ENCODE peak calls at places on chromosome 4, in four cellular contexts. E, U, Z and Y are unnamed samples. For H3K4me1 and H3K9me3, the result is how much of the 10 kb centered on the place peaks cover.

GRCh38 chr4:178823673-178824072 is 1381.4 kb upstream of the AGA start:
- DNase-seq in E (no peak), U (no peak), Z (no peak), Y (no peak)

GRCh38 chr4:3834186-3834920 is 68.2 kb downstream of the ADRA2C start:
- DNase-seq in E (no peak), U (no peak), Z (no peak), Y (no peak)

GRCh38 chr4:164888096-164888495 is 11.1 kb downstream of the APELA start:
- DNase-seq in E (no peak), U (no peak), Z (peak), Y (no peak)

GRCh38 chr4:24118031-24118430 is 228.2 kb upstream of the PPARGC1A start:
- DNase-seq in E (no peak), U (no peak), Z (no peak), Y (no peak)

GRCh38 chr4:82275431-82276423 is 98.1 kb downstream of the HNRNPD start:
- DNase-seq in E (no peak), U (no peak), Z (peak), Y (no peak)

GRCh38 chr4:77036206-77036605 is 39.6 kb downstream of the CCNI start:
- DNase-seq in E (peak), U (no peak), Z (no peak), Y (no peak)

GRCh38 chr4:183455431-183456145 is 11.2 kb downstream of the CDKN2AIP start:
- DNase-seq in E (no peak), U (no peak), Z (no peak), Y (no peak)

GRCh38 chr4:56861365-56861764 is 39.9 kb upstream of the SPINK2 start:
- DNase-seq in E (no peak), U (no peak), Z (no peak), Y (no peak)

GRCh38 chr4:17511950-17512795 is at the start of gene QDPR:
- DNase-seq in E (peak), U (peak), Z (peak), Y (peak)

GRCh38 chr4:145828802-145829485 is 109.7 kb downstream of the ZNF827 start:
- DNase-seq in E (no peak), U (no peak), Z (no peak), Y (no peak)

DNA sequence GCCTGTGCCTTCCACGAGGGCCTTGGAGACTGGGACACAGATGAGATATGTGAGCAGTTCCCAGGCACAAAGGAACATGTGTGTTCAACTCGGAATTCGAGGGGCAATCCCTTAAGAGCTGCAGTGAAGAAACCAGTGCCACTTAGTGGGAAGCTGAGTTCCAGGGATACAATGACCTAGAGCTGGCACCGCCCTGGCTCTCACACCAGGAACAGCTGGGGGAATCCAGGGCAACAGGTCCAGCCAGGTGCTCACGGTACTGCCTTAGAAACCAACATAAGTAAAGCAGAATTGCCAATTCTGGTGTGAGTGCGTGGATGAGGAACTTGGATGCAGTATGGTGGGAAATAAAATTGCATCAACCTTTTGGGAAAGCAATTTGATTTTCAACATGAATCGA is 122.9 kb downstream of the AFAP1 start:
- DNase-seq in E (no peak), U (no peak), Z (no peak), Y (no peak)
- H3K4me1 ChIP-seq in E (under half), U (under half), Z (under half), Y (under half)

GRCh38 chr4:271492-272103 is 33.7 kb downstream of the ZNF732 start:
- DNase-seq in E (no peak), U (no peak), Z (no peak), Y (no peak)
- H3K9me3 ChIP-seq in E (half or more), U (half or more), Z (half or more), Y (under half)

DNA sequence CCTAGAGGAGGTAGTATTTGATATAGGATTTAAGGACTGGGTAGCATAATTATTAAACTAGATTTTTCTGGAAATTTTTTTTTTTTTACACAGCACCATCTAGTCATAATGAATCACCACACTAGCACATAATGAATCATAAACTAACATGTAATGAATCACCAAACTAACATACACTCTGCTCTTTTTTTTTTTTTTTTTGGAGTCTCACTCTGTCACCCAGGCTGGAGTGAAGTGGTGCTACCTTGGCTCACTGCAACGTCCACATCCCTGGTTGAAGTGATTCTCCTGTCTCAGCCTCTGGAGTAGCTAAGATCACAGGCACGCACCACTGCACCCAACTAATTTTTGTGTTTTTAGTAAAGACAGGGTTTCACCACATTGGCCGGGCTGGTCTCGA is 92.5 kb downstream of the FAM13A start:
- DNase-seq in E (peak), U (no peak), Z (no peak), Y (no peak)
- H3K4me1 ChIP-seq in E (under half), U (under half), Z (under half), Y (under half)

DNA sequence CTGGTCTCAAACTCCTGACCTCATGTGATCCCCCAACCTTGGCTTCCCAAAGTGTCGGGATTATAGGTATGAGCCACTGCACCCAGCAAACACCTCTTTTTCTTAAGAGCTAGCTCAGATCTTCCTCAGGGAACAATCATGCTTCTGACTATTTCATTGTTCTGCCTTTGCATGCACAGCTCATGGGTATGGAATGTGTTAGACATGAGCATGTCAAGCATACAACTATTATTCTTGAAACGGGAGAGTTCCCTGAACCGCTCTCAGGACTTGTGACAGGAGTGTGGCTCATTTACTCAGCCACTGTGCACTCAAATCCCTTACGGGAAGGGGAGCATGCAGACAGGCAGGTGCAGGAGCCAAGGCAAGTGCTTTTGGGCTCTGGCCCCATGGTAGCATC is 231.7 kb upstream of the TAPT1 start:
- DNase-seq in E (peak), U (no peak), Z (no peak), Y (no peak)
- H3K9me3 ChIP-seq in E (under half), U (under half), Z (under half), Y (under half)

DNA sequence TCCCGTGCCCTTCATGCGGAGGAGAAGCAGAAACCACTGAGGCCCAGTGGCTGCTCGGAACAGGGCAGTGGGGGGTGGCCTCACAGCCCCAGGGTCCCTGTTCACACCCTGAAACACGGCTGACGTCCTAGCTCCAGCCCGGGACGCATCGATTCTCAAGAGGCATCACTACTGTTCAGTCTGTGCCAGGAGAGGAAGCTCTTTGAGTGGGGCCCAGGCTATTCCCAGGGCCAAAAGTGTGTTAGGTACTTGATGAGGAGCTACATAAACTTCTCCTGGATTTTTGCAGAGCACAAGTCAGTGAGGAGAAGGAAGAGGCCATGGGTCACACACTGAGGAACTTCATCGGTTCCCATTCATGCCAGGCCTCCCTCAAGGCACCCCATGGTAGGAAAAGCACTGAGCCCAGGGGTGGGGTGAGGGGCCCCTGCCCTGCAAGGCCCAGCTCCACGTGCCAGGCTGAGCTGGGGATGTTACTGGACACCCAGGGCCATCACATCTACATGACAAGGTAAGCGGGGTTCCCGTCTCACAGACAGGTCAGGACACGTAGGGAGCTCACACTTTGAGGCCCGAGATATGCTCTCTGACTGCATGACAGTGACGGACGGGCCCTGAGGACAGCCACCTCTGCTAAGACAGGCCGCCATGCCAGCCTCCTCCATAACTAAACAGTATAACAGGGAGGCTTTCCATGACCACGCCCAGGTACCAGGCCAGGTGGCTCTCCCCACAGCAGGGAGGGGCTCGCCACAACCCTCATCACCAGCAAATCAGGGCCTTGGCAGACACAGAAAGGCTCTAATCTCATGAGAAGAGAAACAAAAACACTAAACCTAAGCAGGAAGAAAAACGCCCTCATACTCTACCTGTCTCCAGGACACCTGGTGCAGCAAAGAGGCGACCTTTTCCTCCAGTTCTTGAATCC is 12.4 kb downstream of the TNIP2 start:
- DNase-seq in E (no peak), U (no peak), Z (no peak), Y (no peak)
- H3K4me1 ChIP-seq in E (under half), U (under half), Z (under half), Y (under half)

DNA sequence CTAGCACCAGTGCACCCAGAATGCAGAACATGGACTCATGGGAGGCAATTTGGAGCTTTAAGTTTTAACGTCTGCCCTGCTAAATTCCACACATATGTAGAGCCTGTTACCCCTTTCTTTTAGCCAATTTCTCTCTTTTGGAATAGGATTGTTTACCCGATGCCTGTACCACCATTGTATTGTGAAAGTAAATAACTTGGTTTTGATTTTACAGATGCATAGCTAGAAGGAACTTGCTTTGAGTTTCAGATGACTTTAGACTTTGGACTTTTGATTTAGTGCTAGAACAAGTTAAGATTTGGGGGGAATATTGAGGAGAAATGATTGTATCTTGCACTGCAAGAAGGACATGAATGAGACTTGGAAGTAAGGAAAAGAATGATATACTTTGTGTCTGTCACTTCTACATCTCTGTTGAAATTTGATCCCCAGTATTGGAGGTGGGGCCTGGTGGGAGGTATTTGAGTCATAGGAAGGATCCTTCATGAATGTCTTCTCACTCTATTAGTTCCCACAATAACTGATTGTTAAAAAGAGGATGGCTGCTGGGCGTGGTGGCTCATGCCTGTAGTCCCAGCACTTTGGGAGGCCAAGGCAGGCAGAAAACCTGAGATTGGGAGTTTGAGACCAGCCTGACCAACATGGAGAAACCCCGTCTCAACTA is 794.8 kb upstream of the LCORL start:
- DNase-seq in E (no peak), U (no peak), Z (no peak), Y (no peak)
- H3K9me3 ChIP-seq in E (under half), U (under half), Z (under half), Y (under half)

DNA sequence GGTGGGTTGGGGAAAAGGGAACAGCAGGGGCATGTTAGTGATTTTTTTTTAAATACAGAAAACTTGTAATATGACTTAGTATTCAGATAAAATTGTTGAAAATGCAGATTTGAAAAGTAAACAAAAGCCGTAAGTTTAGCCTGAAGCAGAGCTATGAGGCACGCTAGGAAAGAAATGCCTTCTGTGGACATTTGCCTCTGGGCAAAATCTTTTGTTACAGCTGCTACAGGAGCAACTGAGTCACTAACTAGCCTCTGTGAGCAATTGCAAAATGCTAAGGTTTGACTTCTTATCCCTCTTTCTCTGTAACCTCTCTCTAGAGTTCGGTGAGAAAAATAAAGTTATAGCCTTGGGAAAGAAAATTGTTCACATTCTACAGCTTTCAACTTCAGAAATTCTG is 350.0 kb downstream of the SLC7A11 start:
- DNase-seq in E (peak), U (no peak), Z (no peak), Y (no peak)
- H3K4me1 ChIP-seq in E (under half), U (under half), Z (under half), Y (under half)

DNA sequence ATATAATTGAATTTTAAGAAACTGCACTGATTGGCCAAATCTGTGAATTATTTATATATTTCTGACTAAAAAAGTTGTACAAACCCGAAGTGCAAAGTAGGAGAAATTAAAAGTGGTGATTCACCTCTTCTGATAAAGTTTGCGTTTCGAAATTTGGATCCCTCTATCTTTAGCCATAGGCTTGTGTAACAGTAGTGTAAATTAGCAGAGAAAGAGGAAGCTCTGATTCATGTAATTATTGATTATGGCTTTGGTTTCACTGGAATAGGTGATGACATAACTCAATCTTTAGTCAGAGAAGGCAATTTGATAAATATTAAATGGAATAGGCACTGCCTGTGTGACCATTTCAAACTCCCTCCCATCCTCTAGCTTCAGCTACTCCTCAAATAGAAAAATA is 717.8 kb upstream of the PCDH7 start:
- DNase-seq in E (no peak), U (no peak), Z (no peak), Y (no peak)
- H3K9me3 ChIP-seq in E (under half), U (under half), Z (under half), Y (under half)